ENCODE peak calls at places on chromosome 15, in seven cellular contexts. I, S, O, H, D, K and Y are unnamed samples. For H3K36me3, the result is how much of the 10 kb centered on the place peaks cover.

GRCh38 chr15:90871097-90871715 is 2.8 kb downstream of the FURIN start:
- DNase-seq in I (no peak), S (peak), O (no peak), H (no peak), D (no peak), K (no peak), Y (no peak)

GRCh38 chr15:85380860-85381535 is 595 bp downstream of the AKAP13 start:
- DNase-seq in I (peak), S (peak), O (peak), H (peak), D (no peak), K (peak), Y (no peak)

GRCh38 chr15:41486286-41486685 is 7.4 kb upstream of the ITPKA start:
- DNase-seq in I (no peak), S (peak), O (no peak), H (no peak), D (no peak), K (no peak), Y (no peak)

GRCh38 chr15:81573098-81573746 is 199.2 kb upstream of the TMC3 start:
- DNase-seq in I (no peak), S (no peak), O (no peak), H (no peak), D (no peak), K (no peak), Y (no peak)

GRCh38 chr15:54045397-54045796 is 67.2 kb downstream of the UNC13C start:
- DNase-seq in I (no peak), S (no peak), O (no peak), H (no peak), D (no peak), K (no peak), Y (no peak)

GRCh38 chr15:68389936-68390790 is 41.8 kb downstream of the ITGA11 start:
- DNase-seq in I (no peak), S (no peak), O (no peak), H (peak), D (peak), K (no peak), Y (peak)

GRCh38 chr15:90866161-90866715 is 2.1 kb upstream of the FURIN start:
- DNase-seq in I (no peak), S (no peak), O (no peak), H (no peak), D (no peak), K (no peak), Y (no peak)

GRCh38 chr15:74773329-74773728 is 8.6 kb upstream of the CSK start:
- DNase-seq in I (no peak), S (no peak), O (no peak), H (no peak), D (no peak), K (no peak), Y (no peak)

GRCh38 chr15:74995779-74996765 is 709 bp downstream of the SCAMP5 start:
- DNase-seq in I (no peak), S (peak), O (no peak), H (no peak), D (no peak), K (no peak), Y (no peak)

DNA sequence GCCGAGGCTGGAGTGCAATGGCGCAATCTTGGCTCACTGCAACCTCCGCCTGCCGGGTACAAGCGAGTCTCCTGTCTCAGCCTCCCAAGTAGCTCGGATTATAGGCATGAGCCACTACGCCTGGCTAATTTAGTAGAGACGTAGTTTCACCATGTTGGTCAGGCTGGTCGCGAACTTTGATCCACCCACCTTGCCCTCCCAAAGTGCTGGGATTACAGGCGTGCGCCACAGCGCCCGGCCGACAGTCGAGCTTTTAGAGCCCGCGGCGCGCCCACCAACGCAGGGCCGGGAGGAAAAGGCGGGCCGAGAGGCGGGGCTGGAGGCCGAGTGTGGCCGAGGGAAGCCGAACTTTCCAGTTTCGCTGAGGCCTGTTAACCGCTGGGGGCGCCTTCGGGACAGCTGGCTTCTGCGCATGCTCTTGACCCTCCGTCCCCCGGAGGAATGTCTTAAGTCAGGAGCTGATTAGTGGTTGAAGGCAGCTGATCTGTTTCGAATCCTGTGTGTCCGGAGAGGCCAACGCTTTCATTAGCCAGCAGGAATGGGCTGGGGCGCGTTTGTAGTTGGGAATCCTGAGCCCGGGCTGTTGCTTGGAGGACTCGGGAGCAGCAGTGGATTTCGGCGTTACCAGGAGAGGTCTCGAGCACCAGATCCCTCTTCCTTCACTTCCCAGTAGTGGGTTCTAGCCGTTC is 10.0 kb downstream of the RPLP1 start:
- DNase-seq in I (peak), S (peak), O (peak), H (peak), D (peak), K (peak), Y (peak)
- TF ChIP-seq POLR2A in I (peak), S (no peak), O (peak), H (peak), D (peak), K (peak), Y (no peak)

GRCh38 chr15:70528270-70528706 is 235.1 kb downstream of the UACA start:
- DNase-seq in I (no peak), S (peak), O (no peak), H (no peak), D (peak), K (no peak), Y (no peak)
- TF ChIP-seq POLR2AphosphoS5 in I (no peak), S (no peak), O (no peak), H (no peak), D (no peak), K (no peak), Y (no peak)

GRCh38 chr15:57625703-57626448 is 34.2 kb downstream of the MYZAP start:
- DNase-seq in I (no peak), S (no peak), O (no peak), H (no peak), D (no peak), K (no peak), Y (no peak)
- H3K36me3 ChIP-seq in I (under half), S (under half), O (under half), H (under half), D (under half), K (under half), Y (under half)

DNA sequence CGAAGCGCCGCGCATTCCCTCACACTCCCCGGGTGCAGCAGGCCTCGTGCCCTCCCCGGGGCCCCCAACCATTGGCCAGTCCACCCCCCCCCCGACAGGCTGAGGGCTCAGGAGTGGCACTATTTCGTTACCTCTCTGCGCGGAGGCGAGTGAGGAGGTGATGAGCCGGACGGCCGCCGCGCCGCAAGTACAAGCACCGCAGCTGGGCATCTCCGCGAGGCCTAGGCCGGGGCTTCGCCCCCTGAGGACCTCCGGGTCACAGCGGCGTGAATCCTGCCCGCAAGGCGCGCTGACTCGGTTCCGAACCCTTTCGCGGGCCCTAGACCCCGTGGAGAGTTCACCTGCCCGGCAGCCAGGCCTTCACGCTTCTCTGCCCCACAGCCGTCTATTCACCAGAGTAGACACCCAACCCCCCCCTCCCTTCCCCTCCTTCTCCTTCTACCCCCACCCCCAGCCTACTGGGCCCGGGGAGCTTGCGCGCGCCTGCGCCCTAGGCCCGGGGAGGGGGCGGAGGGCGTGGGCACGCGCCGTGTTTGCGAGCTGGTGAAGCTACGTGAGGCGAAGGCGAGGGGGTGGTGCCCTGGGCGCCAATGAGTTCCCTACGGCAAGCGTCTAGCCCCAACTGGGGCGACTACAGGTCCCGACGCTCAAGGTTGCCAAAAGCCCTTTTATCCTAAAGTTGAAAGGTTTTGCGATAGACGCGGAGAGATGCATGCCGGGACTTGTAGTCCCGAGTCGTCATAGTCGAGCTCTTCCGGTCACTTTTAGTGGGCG is at the start of gene CLPX:
- DNase-seq in I (peak), S (peak), O (peak), H (peak), D (peak), K (peak), Y (no peak)
- TF ChIP-seq POLR2A in I (peak), S (no peak), O (peak), H (peak), D (peak), K (peak), Y (peak)

GRCh38 chr15:32970847-32971246 is 223.7 kb downstream of the FMN1 start:
- DNase-seq in I (no peak), S (no peak), O (no peak), H (peak), D (no peak), K (no peak), Y (no peak)
- TF ChIP-seq POLR2AphosphoS5 in I (peak), S (no peak), O (no peak), H (peak), D (no peak), K (no peak), Y (peak)

GRCh38 chr15:57094594-57095257 is 176.3 kb downstream of the TCF12 start:
- DNase-seq in I (no peak), S (no peak), O (no peak), H (no peak), D (no peak), K (no peak), Y (no peak)

GRCh38 chr15:57097246-57097645 is 178.8 kb downstream of the TCF12 start:
- DNase-seq in I (no peak), S (no peak), O (no peak), H (no peak), D (no peak), K (no peak), Y (no peak)

GRCh38 chr15:57092252-57092651 is 173.8 kb downstream of the TCF12 start:
- DNase-seq in I (no peak), S (no peak), O (no peak), H (no peak), D (no peak), K (no peak), Y (no peak)

GRCh38 chr15:57098896-57099295 is 180.5 kb downstream of the TCF12 start:
- DNase-seq in I (no peak), S (no peak), O (no peak), H (no peak), D (no peak), K (no peak), Y (no peak)

GRCh38 chr15:57095896-57096295 is 177.5 kb downstream of the TCF12 start:
- DNase-seq in I (no peak), S (no peak), O (no peak), H (no peak), D (no peak), K (no peak), Y (no peak)
- H3K36me3 ChIP-seq in I (under half), S (under half), O (under half), H (under half), D (under half), K (under half), Y (under half)

GRCh38 chr15:92636950-92637481 is 18.6 kb downstream of the FAM174B start:
- DNase-seq in I (peak), S (peak), O (peak), H (no peak), D (peak), K (no peak), Y (no peak)
- TF ChIP-seq POLR2A in I (peak), S (no peak), O (no peak), H (no peak), D (no peak), K (no peak), Y (no peak)